ENCODE peak calls at places on chromosome 10, in seven cellular contexts. One of them, this sample, is unnamed.

GRCh38 chr10:16843252-16843870 is 26.1 kb upstream of the RSU1 start:
- DNase-seq in HepG2: peak; percentile 64
- DNase-seq in neural progenitor cell: peak; percentile 87
- DNase-seq in PC-3: peak; percentile 83
- DNase-seq in fibroblast of lung: peak; percentile 76
- DNase-seq in hepatocyte: peak; percentile 90
- DNase-seq in GM23338: peak; percentile 95
- DNase-seq in this sample: no peak

GRCh38 chr10:21100190-21100589 is 203.1 kb upstream of the NEBL start:
- DNase-seq in neural progenitor cell: peak; percentile 62
- DNase-seq in GM23338: no peak
- DNase-seq in fibroblast of lung: peak; percentile 17
- DNase-seq in hepatocyte: no peak
- DNase-seq in PC-3: no peak
- DNase-seq in HepG2: no peak
- DNase-seq in this sample: no peak

GRCh38 chr10:125152646-125153368 is 7.6 kb downstream of the CTBP2 start:
- DNase-seq in HepG2: no peak
- DNase-seq in fibroblast of lung: peak; percentile 39
- DNase-seq in neural progenitor cell: peak; percentile 32
- DNase-seq in GM23338: no peak
- DNase-seq in hepatocyte: no peak
- DNase-seq in PC-3: no peak
- DNase-seq in this sample: no peak

GRCh38 chr10:60495357-60495756 is 105.7 kb upstream of the ANK3 start:
- DNase-seq in GM23338: no peak
- DNase-seq in PC-3: peak; percentile 82
- DNase-seq in fibroblast of lung: peak; percentile 75
- DNase-seq in neural progenitor cell: no peak
- DNase-seq in hepatocyte: no peak
- DNase-seq in HepG2: no peak
- DNase-seq in this sample: no peak

GRCh38 chr10:81696609-81697388 is 178.2 kb upstream of the NRG3 start:
- DNase-seq in hepatocyte: peak; percentile 10
- DNase-seq in HepG2: no peak
- DNase-seq in fibroblast of lung: no peak
- DNase-seq in neural progenitor cell: peak; percentile 48
- DNase-seq in PC-3: no peak
- DNase-seq in GM23338: peak; percentile 68
- DNase-seq in this sample: no peak

GRCh38 chr10:26755443-26755903 is 58.0 kb downstream of the PDSS1 start:
- DNase-seq in fibroblast of lung: peak; percentile 67
- DNase-seq in HepG2: no peak
- DNase-seq in hepatocyte: peak; percentile 23
- DNase-seq in GM23338: peak; percentile 35
- DNase-seq in neural progenitor cell: peak; percentile 7
- DNase-seq in PC-3: peak; percentile 75
- DNase-seq in this sample: peak; percentile 17

GRCh38 chr10:113309791-113310190 is 243.1 kb upstream of the HABP2 start:
- DNase-seq in neural progenitor cell: peak; percentile 96
- DNase-seq in PC-3: no peak
- DNase-seq in HepG2: no peak
- DNase-seq in GM23338: no peak
- DNase-seq in hepatocyte: no peak
- DNase-seq in fibroblast of lung: no peak
- DNase-seq in this sample: no peak

GRCh38 chr10:101441539-101442455 is 87.8 kb downstream of the BTRC start:
- DNase-seq in neural progenitor cell: peak; percentile 80
- DNase-seq in hepatocyte: peak; percentile 71
- DNase-seq in HepG2: peak; percentile 73
- DNase-seq in GM23338: peak; percentile 81
- DNase-seq in fibroblast of lung: peak; percentile 76
- DNase-seq in PC-3: peak; percentile 63
- DNase-seq in this sample: peak; percentile 30

GRCh38 chr10:33377658-33378025 is 43.2 kb upstream of the NRP1 start:
- DNase-seq in GM23338: no peak
- DNase-seq in fibroblast of lung: peak; percentile 82
- DNase-seq in PC-3: peak; percentile 73
- DNase-seq in hepatocyte: no peak
- DNase-seq in HepG2: no peak
- DNase-seq in neural progenitor cell: no peak
- DNase-seq in this sample: no peak

GRCh38 chr10:44422631-44423030 is 37.7 kb upstream of the CXCL12 start:
- DNase-seq in fibroblast of lung: no peak
- DNase-seq in hepatocyte: no peak
- DNase-seq in GM23338: no peak
- DNase-seq in PC-3: no peak
- DNase-seq in neural progenitor cell: no peak
- DNase-seq in HepG2: no peak
- DNase-seq in this sample: no peak

GRCh38 chr10:8129438-8129837 is 75.0 kb downstream of the GATA3 start:
- DNase-seq in fibroblast of lung: no peak
- DNase-seq in hepatocyte: no peak
- DNase-seq in GM23338: no peak
- DNase-seq in HepG2: no peak
- DNase-seq in neural progenitor cell: no peak
- DNase-seq in PC-3: no peak
- DNase-seq in this sample: no peak

GRCh38 chr10:47025540-47026300 is 114.5 kb downstream of the PTPN20 start:
- DNase-seq in PC-3: peak; percentile 27
- DNase-seq in GM23338: no peak
- DNase-seq in hepatocyte: no peak
- DNase-seq in HepG2: no peak
- DNase-seq in fibroblast of lung: peak; percentile 70
- DNase-seq in neural progenitor cell: no peak
- DNase-seq in this sample: no peak

GRCh38 chr10:124221356-124222297 is 128.2 kb upstream of the CHST15 start:
- DNase-seq in neural progenitor cell: no peak
- DNase-seq in GM23338: no peak
- DNase-seq in HepG2: no peak
- DNase-seq in PC-3: peak; percentile 63
- DNase-seq in fibroblast of lung: peak; percentile 72
- DNase-seq in hepatocyte: no peak
- DNase-seq in this sample: no peak

GRCh38 chr10:43671659-43672555 is 23.2 kb upstream of the ZNF32 start:
- DNase-seq in HepG2: peak; percentile 69
- DNase-seq in hepatocyte: peak; percentile 83
- DNase-seq in fibroblast of lung: peak; percentile 63
- DNase-seq in neural progenitor cell: peak; percentile 87
- DNase-seq in PC-3: peak; percentile 88
- DNase-seq in GM23338: peak; percentile 88
- DNase-seq in this sample: no peak

GRCh38 chr10:118754132-118754555 is 626 bp downstream of the CACUL1 start:
- DNase-seq in HepG2: peak; percentile 35
- DNase-seq in GM23338: peak; percentile 78
- DNase-seq in PC-3: peak; percentile 31
- DNase-seq in hepatocyte: peak; percentile 72
- DNase-seq in fibroblast of lung: peak; percentile 30
- DNase-seq in neural progenitor cell: peak; percentile 83
- DNase-seq in this sample: no peak

GRCh38 chr10:86654411-86655172 is at the start of gene OPN4:
- DNase-seq in GM23338: no peak
- DNase-seq in HepG2: no peak
- DNase-seq in fibroblast of lung: peak; percentile 87
- DNase-seq in PC-3: no peak
- DNase-seq in neural progenitor cell: no peak
- DNase-seq in hepatocyte: no peak
- DNase-seq in this sample: no peak

GRCh38 chr10:101826852-101827434 is 8.7 kb upstream of the OGA start:
- DNase-seq in PC-3: no peak
- DNase-seq in GM23338: no peak
- DNase-seq in fibroblast of lung: no peak
- DNase-seq in neural progenitor cell: no peak
- DNase-seq in hepatocyte: no peak
- DNase-seq in HepG2: no peak
- DNase-seq in this sample: no peak

GRCh38 chr10:126186746-126187145 is 201.5 kb downstream of the ADAM12 start:
- DNase-seq in GM23338: no peak
- DNase-seq in hepatocyte: no peak
- DNase-seq in PC-3: peak; percentile 56
- DNase-seq in neural progenitor cell: no peak
- DNase-seq in HepG2: no peak
- DNase-seq in fibroblast of lung: no peak
- DNase-seq in this sample: no peak

GRCh38 chr10:118541718-118542117 is 53.7 kb downstream of the PRLHR start:
- DNase-seq in neural progenitor cell: no peak
- DNase-seq in GM23338: no peak
- DNase-seq in PC-3: no peak
- DNase-seq in hepatocyte: no peak
- DNase-seq in HepG2: no peak
- DNase-seq in fibroblast of lung: no peak
- DNase-seq in this sample: no peak

GRCh38 chr10:100340948-100341847 is 5.8 kb upstream of the SCD start:
- DNase-seq in GM23338: no peak
- DNase-seq in HepG2: peak; percentile 77
- DNase-seq in hepatocyte: peak; percentile 60
- DNase-seq in PC-3: no peak
- DNase-seq in neural progenitor cell: peak; percentile 41
- DNase-seq in fibroblast of lung: no peak
- DNase-seq in this sample: no peak

GRCh38 chr10:33291053-33291592 is 43.3 kb downstream of the NRP1 start:
- DNase-seq in neural progenitor cell: no peak
- DNase-seq in GM23338: no peak
- DNase-seq in HepG2: peak; percentile 43
- DNase-seq in fibroblast of lung: peak; percentile 94
- DNase-seq in PC-3: peak; percentile 100
- DNase-seq in hepatocyte: no peak
- DNase-seq in this sample: peak; percentile 26

GRCh38 chr10:119370046-119370770 is 162.8 kb downstream of the GRK5 start:
- DNase-seq in neural progenitor cell: no peak
- DNase-seq in fibroblast of lung: peak; percentile 69
- DNase-seq in HepG2: no peak
- DNase-seq in PC-3: peak; percentile 2
- DNase-seq in GM23338: no peak
- DNase-seq in hepatocyte: peak; percentile 50
- DNase-seq in this sample: no peak

GRCh38 chr10:49595003-49595712 is 15.0 kb upstream of the SLC18A3 start:
- DNase-seq in fibroblast of lung: no peak
- DNase-seq in PC-3: no peak
- DNase-seq in GM23338: no peak
- DNase-seq in HepG2: no peak
- DNase-seq in hepatocyte: no peak
- DNase-seq in neural progenitor cell: no peak
- DNase-seq in this sample: no peak
- TF ChIP-seq EZH2 in fibroblast of lung: no peak
- TF ChIP-seq EZH2 in PC-3: no peak
- TF ChIP-seq EZH2 in GM23338: no peak
- TF ChIP-seq EZH2 in HepG2: no peak
- TF ChIP-seq EZH2 in hepatocyte: no peak
- TF ChIP-seq EZH2 in neural progenitor cell: no peak
- TF ChIP-seq EZH2 in this sample: no peak

DNA sequence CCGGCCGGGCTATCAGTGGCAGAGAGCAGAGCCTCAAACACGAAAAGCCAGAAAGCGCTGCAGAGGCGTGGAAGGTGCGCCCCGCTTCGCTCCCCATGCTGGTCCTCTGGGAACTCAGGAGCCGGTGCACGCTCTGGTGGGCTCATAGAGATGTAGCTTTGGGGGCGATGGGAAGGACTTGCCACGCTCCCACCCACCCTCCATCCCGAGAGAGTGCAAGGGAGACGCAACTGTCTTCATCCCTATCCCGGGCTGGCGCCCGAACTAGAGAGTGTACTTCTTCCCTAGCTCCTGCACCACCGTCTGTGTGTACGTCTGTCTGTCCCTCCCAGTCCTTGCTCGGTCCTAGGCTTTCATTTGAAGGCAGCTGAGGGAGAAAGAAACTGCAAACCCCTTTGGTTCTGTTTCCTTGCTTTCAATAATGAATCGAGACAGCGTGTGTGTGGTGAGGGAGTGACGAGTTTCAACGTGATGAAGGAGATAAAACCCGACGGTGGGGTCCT is 6.1 kb upstream of the EMX2 start:
- DNase-seq in neural progenitor cell: no peak
- DNase-seq in PC-3: no peak
- DNase-seq in hepatocyte: no peak
- DNase-seq in fibroblast of lung: no peak
- DNase-seq in HepG2: no peak
- DNase-seq in GM23338: peak; percentile 52
- DNase-seq in this sample: no peak
- TF ChIP-seq EZH2 in neural progenitor cell: peak; percentile 89
- TF ChIP-seq EZH2 in PC-3: no peak
- TF ChIP-seq EZH2 in hepatocyte: peak; percentile 63
- TF ChIP-seq EZH2 in fibroblast of lung: peak; percentile 57
- TF ChIP-seq EZH2 in HepG2: no peak
- TF ChIP-seq EZH2 in GM23338: peak; percentile 73
- TF ChIP-seq EZH2 in this sample: no peak

GRCh38 chr10:49766484-49766883 is 4.4 kb upstream of the OGDHL start:
- DNase-seq in PC-3: no peak
- DNase-seq in fibroblast of lung: no peak
- DNase-seq in hepatocyte: no peak
- DNase-seq in neural progenitor cell: no peak
- DNase-seq in GM23338: no peak
- DNase-seq in HepG2: no peak
- DNase-seq in this sample: no peak

GRCh38 chr10:49768731-49769130 is 6.6 kb upstream of the OGDHL start:
- DNase-seq in neural progenitor cell: no peak
- DNase-seq in GM23338: peak; percentile 72
- DNase-seq in HepG2: no peak
- DNase-seq in fibroblast of lung: no peak
- DNase-seq in hepatocyte: no peak
- DNase-seq in PC-3: no peak
- DNase-seq in this sample: no peak

GRCh38 chr10:49769692-49770091 is 7.6 kb upstream of the OGDHL start:
- DNase-seq in neural progenitor cell: no peak
- DNase-seq in fibroblast of lung: no peak
- DNase-seq in PC-3: no peak
- DNase-seq in hepatocyte: no peak
- DNase-seq in HepG2: no peak
- DNase-seq in GM23338: no peak
- DNase-seq in this sample: no peak

GRCh38 chr10:49767752-49768151 is 5.6 kb upstream of the OGDHL start:
- DNase-seq in HepG2: no peak
- DNase-seq in GM23338: peak; percentile 57
- DNase-seq in neural progenitor cell: no peak
- DNase-seq in PC-3: no peak
- DNase-seq in hepatocyte: no peak
- DNase-seq in fibroblast of lung: no peak
- DNase-seq in this sample: no peak

GRCh38 chr10:49768329-49768728 is 6.2 kb upstream of the OGDHL start:
- DNase-seq in hepatocyte: no peak
- DNase-seq in fibroblast of lung: no peak
- DNase-seq in HepG2: no peak
- DNase-seq in neural progenitor cell: no peak
- DNase-seq in GM23338: peak; percentile 74
- DNase-seq in PC-3: no peak
- DNase-seq in this sample: no peak
- TF ChIP-seq EZH2 in hepatocyte: no peak
- TF ChIP-seq EZH2 in fibroblast of lung: peak; percentile 63
- TF ChIP-seq EZH2 in HepG2: no peak
- TF ChIP-seq EZH2 in neural progenitor cell: no peak
- TF ChIP-seq EZH2 in GM23338: no peak
- TF ChIP-seq EZH2 in PC-3: no peak
- TF ChIP-seq EZH2 in this sample: no peak

DNA sequence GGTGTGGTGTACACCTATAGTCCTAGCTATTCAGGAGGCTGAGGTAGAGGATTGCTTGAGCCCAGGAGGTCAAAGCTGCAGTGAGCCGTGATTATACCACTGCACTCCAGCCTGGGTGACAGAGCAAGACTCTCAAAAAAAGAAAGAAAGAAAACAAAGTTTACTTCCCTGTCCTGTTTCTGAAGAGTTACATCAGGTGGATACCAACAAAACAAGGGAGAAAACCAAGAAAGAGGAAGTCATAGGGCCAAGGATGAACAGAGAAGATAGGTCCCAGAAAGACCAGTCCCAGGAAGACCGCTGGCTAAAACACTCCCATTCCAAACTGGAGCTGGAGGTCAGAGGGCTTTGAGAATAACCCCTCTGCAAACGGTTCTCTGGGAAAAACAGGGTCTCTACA is 13.5 kb downstream of the MACROH2A2 start:
- DNase-seq in neural progenitor cell: no peak
- DNase-seq in HepG2: no peak
- DNase-seq in PC-3: no peak
- DNase-seq in GM23338: no peak
- DNase-seq in hepatocyte: no peak
- DNase-seq in fibroblast of lung: no peak
- DNase-seq in this sample: no peak
- TF ChIP-seq EZH2 in neural progenitor cell: no peak
- TF ChIP-seq EZH2 in HepG2: no peak
- TF ChIP-seq EZH2 in PC-3: no peak
- TF ChIP-seq EZH2 in GM23338: no peak
- TF ChIP-seq EZH2 in hepatocyte: no peak
- TF ChIP-seq EZH2 in fibroblast of lung: no peak
- TF ChIP-seq EZH2 in this sample: no peak